ENCODE peak calls at places on chromosomes 2 and 18, in four cellular contexts. U is activated CD4-positive, alpha-beta T cell treated with anti-CD3 and anti-CD28 coated beads, Interleukin-2, amount 50 U/mL, for 24 hours; N is activated gamma-delta T cell treated with Interleukin-2 at 50 U/mL for 16 hours; Z is NT2/D1. G is an unnamed sample.
A peak's percentile ranks its signal among the peaks of the same experiment; 100 is the strongest.

GRCh38 chr18:35497006-35497333 is 790 bp downstream of the INO80C start:
- DNase-seq in U (peak; percentile 0), N (no peak), Z (no peak), G (no peak)

GRCh38 chr2:182616471-182617393 is 99.3 kb upstream of the DNAJC10 start:
- DNase-seq in U (no peak), N (no peak), Z (no peak), G (no peak)

GRCh38 chr2:74498500-74499268 is 719 bp downstream of the LBX2 start:
- DNase-seq in U (no peak), N (no peak), Z (no peak), G (peak; percentile 41)

GRCh38 chr18:617970-618504 is 21.2 kb downstream of the CLUL1 start:
- DNase-seq in U (no peak), N (no peak), Z (no peak), G (no peak)

GRCh38 chr2:55590810-55591440 is 26.5 kb downstream of the PPP4R3B start:
- DNase-seq in U (no peak), N (no peak), Z (no peak), G (no peak)

GRCh38 chr18:57586243-57587049 is at the start of gene FECH:
- DNase-seq in U (peak; percentile 45), N (peak; percentile 62), Z (no peak), G (peak; percentile 81)

GRCh38 chr2:70303186-70303585 is 1.3 kb upstream of the FAM136A start:
- DNase-seq in U (no peak), N (no peak), Z (no peak), G (no peak)

GRCh38 chr2:8328189-8328588 is 353.7 kb upstream of the ID2 start:
- DNase-seq in U (no peak), N (no peak), Z (no peak), G (no peak)

GRCh38 chr2:240462073-240462703 is 26.7 kb downstream of the GPC1 start:
- DNase-seq in U (no peak), N (peak; percentile 2), Z (no peak), G (no peak)

GRCh38 chr18:38047820-38048219 is 482.2 kb upstream of the CELF4 start:
- DNase-seq in U (no peak), N (no peak), Z (no peak), G (peak; percentile 14)

GRCh38 chr18:41121116-41121826 is 833.8 kb upstream of the PIK3C3 start:
- DNase-seq in U (no peak), N (no peak), Z (no peak), G (no peak)

GRCh38 chr18:65752625-65753325 is 2.0 kb downstream of the CDH7 start:
- DNase-seq in U (no peak), N (no peak), Z (no peak), G (no peak)

GRCh38 chr2:197079832-197080555 is 153.5 kb upstream of the PGAP1 start:
- DNase-seq in U (no peak), N (no peak), Z (no peak), G (no peak)

GRCh38 chr2:675460-675859 is 1.7 kb downstream of the TMEM18 start:
- DNase-seq in U (no peak), N (no peak), Z (no peak), G (no peak)

GRCh38 chr2:80852079-80852807 is 547.7 kb upstream of the LRRTM1 start:
- DNase-seq in U (no peak), N (no peak), Z (no peak), G (no peak)

G was measured in iPS-NIHi11.